ENCODE peak calls at places on chromosome 20, in five cellular contexts. Q is A549, O is K562, K is HepG2, I is GM12878. G is an unnamed sample.

GRCh38 chr20:48163521-48163920 is 378.2 kb upstream of the SULF2 start:
- DNase-seq in Q (no peak), O (no peak), K (no peak), I (no peak), G (no peak)

GRCh38 chr20:42598586-42598985 is 591.1 kb downstream of the PTPRT start:
- DNase-seq in Q (no peak), O (no peak), K (no peak), I (no peak), G (no peak)

GRCh38 chr20:22453244-22454080 is 130.9 kb downstream of the FOXA2 start:
- DNase-seq in Q (peak), O (peak), K (peak), I (no peak), G (no peak)

GRCh38 chr20:21251278-21251677 is 51.9 kb upstream of the XRN2 start:
- DNase-seq in Q (no peak), O (no peak), K (no peak), I (no peak), G (no peak)

GRCh38 chr20:5821627-5822215 is 71.5 kb downstream of the SHLD1 start:
- DNase-seq in Q (no peak), O (no peak), K (peak), I (no peak), G (peak)

GRCh38 chr20:46316984-46317684 is 8.8 kb upstream of the CDH22 start:
- DNase-seq in Q (no peak), O (no peak), K (no peak), I (no peak), G (no peak)

GRCh38 chr20:46903937-46904336 is 9.3 kb downstream of the EYA2 start:
- DNase-seq in Q (no peak), O (no peak), K (no peak), I (no peak), G (no peak)

GRCh38 chr20:1012359-1013168 is 10.5 kb upstream of the RSPO4 start:
- DNase-seq in Q (no peak), O (no peak), K (no peak), I (no peak), G (no peak)

GRCh38 chr20:23622839-23623343 is 14.9 kb downstream of the CST3 start:
- DNase-seq in Q (peak), O (peak), K (peak), I (no peak), G (peak)

GRCh38 chr20:48192109-48192508 is 406.8 kb upstream of the SULF2 start:
- DNase-seq in Q (no peak), O (peak), K (no peak), I (no peak), G (no peak)

GRCh38 chr20:62795023-62795761 is 1.1 kb upstream of the MRGBP start:
- DNase-seq in Q (peak), O (peak), K (peak), I (no peak), G (peak)

GRCh38 chr20:42979720-42980119 is 210.0 kb downstream of the PTPRT start:
- DNase-seq in Q (no peak), O (no peak), K (no peak), I (no peak), G (no peak)

GRCh38 chr20:52572687-52573086 is 381.1 kb upstream of the ZFP64 start:
- DNase-seq in Q (no peak), O (no peak), K (no peak), I (no peak), G (peak)

GRCh38 chr20:43590036-43590391 is 723 bp upstream of the IFT52 start:
- DNase-seq in Q (no peak), O (no peak), K (peak), I (no peak), G (no peak)

GRCh38 chr20:10445758-10446157 is 10.7 kb downstream of the SLX4IP start:
- DNase-seq in Q (no peak), O (no peak), K (no peak), I (no peak), G (no peak)

GRCh38 chr20:23362392-23363256 is 642 bp downstream of the GZF1 start:
- DNase-seq in Q (no peak), O (no peak), K (peak), I (no peak), G (peak)

GRCh38 chr20:15370370-15370769 is 1033.0 kb upstream of the FLRT3 start:
- DNase-seq in Q (no peak), O (no peak), K (no peak), I (no peak), G (no peak)

GRCh38 chr20:24995741-24996448 is 3.3 kb upstream of the APMAP start:
- DNase-seq in Q (no peak), O (no peak), K (no peak), I (no peak), G (no peak)

GRCh38 chr20:22180244-22180643 is 404.1 kb downstream of the FOXA2 start:
- DNase-seq in Q (peak), O (peak), K (peak), I (no peak), G (no peak)

GRCh38 chr20:35225319-35226125 is 968 bp upstream of the MMP24 start:
- DNase-seq in Q (no peak), O (no peak), K (no peak), I (no peak), G (no peak)

GRCh38 chr20:9306521-9306920 is 207.9 kb upstream of the LAMP5 start:
- DNase-seq in Q (peak), O (no peak), K (peak), I (no peak), G (peak)

GRCh38 chr20:61685462-61685861 is 380.2 kb downstream of the TAF4 start:
- DNase-seq in Q (no peak), O (no peak), K (no peak), I (no peak), G (no peak)

GRCh38 chr20:45857114-45857835 is at the start of the genes ACOT8 and ZSWIM3:
- DNase-seq in Q (peak), O (peak), K (peak), I (peak), G (peak)

GRCh38 chr20:36644713-36645109 is 1.3 kb downstream of the SLA2 start:
- DNase-seq in Q (no peak), O (no peak), K (no peak), I (no peak), G (no peak)

GRCh38 chr20:36647194-36648121 is 1.5 kb upstream of the SLA2 start:
- DNase-seq in Q (no peak), O (no peak), K (peak), I (no peak), G (no peak)

GRCh38 chr20:36646678-36647077 is 682 bp upstream of the SLA2 start:
- DNase-seq in Q (no peak), O (no peak), K (no peak), I (no peak), G (no peak)

GRCh38 chr20:36645353-36645752 is 643 bp downstream of the SLA2 start:
- DNase-seq in Q (no peak), O (no peak), K (no peak), I (no peak), G (no peak)

DNA sequence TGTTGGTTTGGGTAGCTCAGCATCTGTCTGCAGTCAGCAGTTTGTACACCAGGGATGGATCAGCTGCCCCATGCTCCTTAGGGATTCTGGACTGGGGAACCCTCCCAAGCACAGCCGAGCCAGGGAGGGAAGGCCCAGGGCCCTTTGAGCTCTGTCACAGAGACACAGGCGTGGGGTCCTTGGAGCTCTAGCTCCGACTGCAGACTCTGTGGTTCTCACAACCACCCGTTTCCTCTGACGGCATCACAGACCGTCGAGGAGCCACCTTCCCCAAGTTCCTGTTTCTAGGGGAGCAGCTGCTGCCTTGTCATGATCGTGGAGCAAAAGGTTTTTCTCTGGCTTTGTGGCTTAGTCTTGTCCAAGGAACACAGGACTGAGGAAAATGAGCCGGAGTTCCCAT is at the start of gene SLA2:
- DNase-seq in Q (no peak), O (no peak), K (no peak), I (no peak), G (no peak)
- TF ChIP-seq POLR2A in Q (no peak), O (no peak), K (no peak), I (peak), G (no peak)

GRCh38 chr20:51545515-51545914 is 3.0 kb upstream of the NFATC2 start:
- DNase-seq in Q (no peak), O (no peak), K (no peak), I (no peak), G (no peak)

GRCh38 chr20:51540585-51540984 is 1.9 kb downstream of the NFATC2 start:
- DNase-seq in Q (no peak), O (no peak), K (no peak), I (no peak), G (no peak)

GRCh38 chr20:51542894-51543788 is 622 bp upstream of the NFATC2 start:
- DNase-seq in Q (no peak), O (no peak), K (no peak), I (no peak), G (no peak)

GRCh38 chr20:51542033-51542893 is at the start of gene NFATC2:
- DNase-seq in Q (no peak), O (peak), K (peak), I (no peak), G (no peak)

GRCh38 chr20:51541189-51542032 is 1.1 kb downstream of the NFATC2 start:
- DNase-seq in Q (no peak), O (peak), K (peak), I (no peak), G (peak)
- H3K4me2 ChIP-seq in Q (no peak), O (peak), K (peak), I (peak), G (no peak)

GRCh38 chr20:57231951-57232428 is 34.5 kb downstream of the BMP7 start:
- DNase-seq in Q (no peak), O (no peak), K (no peak), I (no peak), G (no peak)

GRCh38 chr20:57231161-57231560 is 35.3 kb downstream of the BMP7 start:
- DNase-seq in Q (no peak), O (no peak), K (no peak), I (no peak), G (no peak)

GRCh38 chr20:57230247-57230646 is 36.2 kb downstream of the BMP7 start:
- DNase-seq in Q (no peak), O (no peak), K (no peak), I (no peak), G (no peak)

GRCh38 chr20:57225830-57226229 is 40.6 kb downstream of the BMP7 start:
- DNase-seq in Q (no peak), O (no peak), K (no peak), I (no peak), G (no peak)

GRCh38 chr20:57229490-57229889 is 37.0 kb downstream of the BMP7 start:
- DNase-seq in Q (no peak), O (no peak), K (no peak), I (no peak), G (no peak)
- TF ChIP-seq SMC3 in Q (no peak), O (no peak), K (no peak), I (no peak), G (no peak)

DNA sequence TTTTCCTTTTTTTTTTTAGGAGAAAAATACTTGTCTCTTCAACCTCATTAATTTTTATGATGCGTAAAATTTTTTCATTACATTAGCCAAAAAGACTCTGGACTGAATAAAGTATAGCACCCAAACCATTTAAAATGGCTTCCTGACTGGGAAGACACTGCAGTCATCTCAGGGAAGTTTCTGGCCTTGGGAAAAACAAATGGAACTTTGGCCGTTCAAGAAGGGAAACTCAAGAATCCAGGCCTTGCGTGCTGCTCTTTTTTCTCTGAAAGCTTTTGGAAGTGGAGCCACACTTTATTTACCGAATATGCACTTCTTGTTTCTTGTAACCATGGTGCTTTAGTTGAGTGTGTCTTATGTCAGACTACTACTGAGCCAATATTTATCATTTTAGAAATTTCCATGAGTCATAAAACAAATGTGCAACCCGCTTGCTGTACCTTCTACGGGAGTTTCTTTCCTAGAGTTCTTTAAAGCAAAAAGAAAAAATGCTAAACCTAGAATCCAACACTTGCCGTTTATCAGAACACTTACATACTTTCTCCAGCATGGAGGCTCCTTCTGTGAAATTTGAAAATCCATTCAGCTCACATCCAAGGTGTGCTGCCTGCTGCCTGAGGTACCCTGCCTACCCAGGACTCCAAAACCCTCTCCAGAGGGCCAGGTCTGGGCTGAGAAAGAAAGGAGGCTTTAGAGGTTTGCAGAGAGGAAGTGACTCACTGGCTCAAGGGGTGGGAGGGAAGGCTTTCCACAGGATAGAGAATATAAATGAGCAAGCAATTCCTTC is 11.5 kb upstream of the DSTN start:
- DNase-seq in Q (peak), O (peak), K (peak), I (no peak), G (peak)
- TF ChIP-seq POLR2A in Q (peak), O (no peak), K (no peak), I (no peak), G (peak)

DNA sequence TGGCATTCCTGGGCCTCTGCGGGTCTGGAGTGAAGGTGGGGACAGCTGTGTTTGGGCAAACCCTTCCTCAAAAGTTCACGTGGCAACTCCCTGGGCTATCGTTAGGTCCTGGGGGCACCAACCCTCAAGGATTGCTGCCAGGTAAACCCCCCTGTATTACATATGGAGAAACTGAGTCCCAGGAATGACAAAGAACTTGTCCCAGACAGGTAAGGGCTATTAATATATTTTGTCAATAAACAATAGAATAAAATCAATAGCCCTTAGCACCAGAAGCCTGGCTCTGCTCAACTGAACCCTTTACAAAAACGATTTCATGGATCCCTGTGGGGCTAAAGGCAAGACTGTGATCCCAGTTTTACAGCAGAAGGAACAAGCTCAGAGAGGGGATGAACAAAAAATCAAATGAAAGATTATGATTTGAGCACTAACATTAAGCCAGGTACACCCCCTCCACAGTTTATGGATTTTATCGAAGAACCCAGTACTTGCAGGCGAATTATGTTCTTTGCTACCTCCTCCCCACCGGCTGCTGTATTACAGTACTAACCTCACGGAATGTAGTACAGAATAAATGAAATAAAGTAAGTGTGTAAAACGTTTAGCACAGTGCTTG is 2.7 kb downstream of the ID1 start:
- DNase-seq in Q (no peak), O (peak), K (peak), I (no peak), G (no peak)
- H3K4me2 ChIP-seq in Q (peak), O (peak), K (peak), I (no peak), G (peak)

GRCh38 chr20:17379651-17380050 is 151.5 kb downstream of the BFSP1 start:
- DNase-seq in Q (no peak), O (no peak), K (no peak), I (no peak), G (no peak)
- TF ChIP-seq SMC3 in Q (no peak), O (no peak), K (no peak), I (no peak), G (no peak)

GRCh38 chr20:19962958-19963357 is 54.2 kb upstream of the NAA20 start:
- DNase-seq in Q (no peak), O (no peak), K (no peak), I (no peak), G (no peak)
- TF ChIP-seq POLR2A in Q (no peak), O (no peak), K (no peak), I (no peak), G (no peak)

G was measured in IMR-90.